ENCODE peak calls at places on chromosomes 13 and 19, in four cellular contexts. One of them, this sample, is unnamed.

GRCh38 chr19:2613507-2614295 is 88.8 kb downstream of the GNG7 start:
- DNase-seq in iris pigment epithelial cell: no peak
- DNase-seq in neuronal stem cell: no peak
- DNase-seq in stimulated activated CD4-positive, alpha-beta T cell treated with anti-CD3 and anti-CD28 coated beads, TNF-alpha, amount 100 ng/mL, for 4 hours: peak; percentile 41
- DNase-seq in this sample: peak; percentile 66

GRCh38 chr13:110319774-110320509 is 12.9 kb downstream of the COL4A2 start:
- DNase-seq in iris pigment epithelial cell: peak; percentile 85
- DNase-seq in neuronal stem cell: no peak
- DNase-seq in stimulated activated CD4-positive, alpha-beta T cell treated with anti-CD3 and anti-CD28 coated beads, TNF-alpha, amount 100 ng/mL, for 4 hours: no peak
- DNase-seq in this sample: no peak

GRCh38 chr13:19634129-19634740 is 776 bp downstream of the MPHOSPH8 start:
- DNase-seq in iris pigment epithelial cell: peak; percentile 58
- DNase-seq in neuronal stem cell: no peak
- DNase-seq in stimulated activated CD4-positive, alpha-beta T cell treated with anti-CD3 and anti-CD28 coated beads, TNF-alpha, amount 100 ng/mL, for 4 hours: no peak
- DNase-seq in this sample: peak; percentile 24

GRCh38 chr13:96581741-96582140 is 412.5 kb downstream of the OXGR1 start:
- DNase-seq in iris pigment epithelial cell: no peak
- DNase-seq in neuronal stem cell: no peak
- DNase-seq in stimulated activated CD4-positive, alpha-beta T cell treated with anti-CD3 and anti-CD28 coated beads, TNF-alpha, amount 100 ng/mL, for 4 hours: no peak
- DNase-seq in this sample: no peak

GRCh38 chr19:1252818-1253513 is 4.6 kb downstream of the MIDN start:
- DNase-seq in iris pigment epithelial cell: peak; percentile 98
- DNase-seq in neuronal stem cell: no peak
- DNase-seq in stimulated activated CD4-positive, alpha-beta T cell treated with anti-CD3 and anti-CD28 coated beads, TNF-alpha, amount 100 ng/mL, for 4 hours: peak; percentile 57
- DNase-seq in this sample: no peak

GRCh38 chr19:41367848-41368301 is 3.9 kb upstream of the B9D2 start:
- DNase-seq in iris pigment epithelial cell: peak; percentile 95
- DNase-seq in neuronal stem cell: no peak
- DNase-seq in stimulated activated CD4-positive, alpha-beta T cell treated with anti-CD3 and anti-CD28 coated beads, TNF-alpha, amount 100 ng/mL, for 4 hours: no peak
- DNase-seq in this sample: no peak

GRCh38 chr13:36131215-36131930 is at the start of gene DCLK1:
- DNase-seq in iris pigment epithelial cell: peak; percentile 24
- DNase-seq in neuronal stem cell: peak; percentile 56
- DNase-seq in stimulated activated CD4-positive, alpha-beta T cell treated with anti-CD3 and anti-CD28 coated beads, TNF-alpha, amount 100 ng/mL, for 4 hours: no peak
- DNase-seq in this sample: peak; percentile 88

GRCh38 chr13:94033830-94034642 is 445.4 kb downstream of the DCT start:
- DNase-seq in iris pigment epithelial cell: no peak
- DNase-seq in neuronal stem cell: no peak
- DNase-seq in stimulated activated CD4-positive, alpha-beta T cell treated with anti-CD3 and anti-CD28 coated beads, TNF-alpha, amount 100 ng/mL, for 4 hours: no peak
- DNase-seq in this sample: no peak

GRCh38 chr13:30841161-30841560 is 64.9 kb upstream of the MEDAG start:
- DNase-seq in iris pigment epithelial cell: no peak
- DNase-seq in neuronal stem cell: no peak
- DNase-seq in stimulated activated CD4-positive, alpha-beta T cell treated with anti-CD3 and anti-CD28 coated beads, TNF-alpha, amount 100 ng/mL, for 4 hours: no peak
- DNase-seq in this sample: no peak

GRCh38 chr19:10805758-10806247 is 30.2 kb downstream of the TMED1 start:
- DNase-seq in iris pigment epithelial cell: no peak
- DNase-seq in neuronal stem cell: no peak
- DNase-seq in stimulated activated CD4-positive, alpha-beta T cell treated with anti-CD3 and anti-CD28 coated beads, TNF-alpha, amount 100 ng/mL, for 4 hours: no peak
- DNase-seq in this sample: no peak